ENCODE peak calls at places on chromosomes 5 and 9, in ten cellular contexts. One of them, this sample, is unnamed.
A peak's percentile ranks its signal among the peaks of the same experiment; 100 is the strongest.

GRCh38 chr9:31089822-31090221 is 1294.6 kb upstream of the ACO1 start:
- DNase-seq in cardiac fibroblast: peak; percentile 18
- DNase-seq in epithelial cell of esophagus: peak; percentile 61
- DNase-seq in effector memory CD4-positive, alpha-beta T cell: no peak
- DNase-seq in MM.1S: no peak
- DNase-seq in fibroblast of lung: peak; percentile 39
- DNase-seq in transverse colon: no peak
- DNase-seq in psoas muscle: no peak
- DNase-seq in AG04450: no peak
- DNase-seq in A549: no peak
- DNase-seq in this sample: no peak

GRCh38 chr9:71446499-71447411 is 321.6 kb downstream of the CEMIP2 start:
- DNase-seq in cardiac fibroblast: peak; percentile 57
- DNase-seq in epithelial cell of esophagus: peak; percentile 72
- DNase-seq in effector memory CD4-positive, alpha-beta T cell: no peak
- DNase-seq in MM.1S: peak; percentile 66
- DNase-seq in fibroblast of lung: peak; percentile 51
- DNase-seq in transverse colon: peak; percentile 20
- DNase-seq in psoas muscle: peak; percentile 12
- DNase-seq in AG04450: peak; percentile 8
- DNase-seq in A549: peak; percentile 48
- DNase-seq in this sample: peak; percentile 38

GRCh38 chr5:178249191-178249989 is 16.8 kb upstream of the PHYKPL start:
- DNase-seq in cardiac fibroblast: peak; percentile 70
- DNase-seq in epithelial cell of esophagus: peak; percentile 43
- DNase-seq in effector memory CD4-positive, alpha-beta T cell: no peak
- DNase-seq in MM.1S: no peak
- DNase-seq in fibroblast of lung: peak; percentile 73
- DNase-seq in transverse colon: no peak
- DNase-seq in psoas muscle: no peak
- DNase-seq in AG04450: no peak
- DNase-seq in A549: no peak
- DNase-seq in this sample: peak; percentile 59

GRCh38 chr5:14444988-14445387 is 136.6 kb upstream of the OTULINL start:
- DNase-seq in cardiac fibroblast: peak; percentile 47
- DNase-seq in epithelial cell of esophagus: peak; percentile 48
- DNase-seq in effector memory CD4-positive, alpha-beta T cell: no peak
- DNase-seq in MM.1S: no peak
- DNase-seq in fibroblast of lung: no peak
- DNase-seq in transverse colon: no peak
- DNase-seq in psoas muscle: no peak
- DNase-seq in AG04450: no peak
- DNase-seq in A549: no peak
- DNase-seq in this sample: peak; percentile 84

GRCh38 chr5:36390640-36391039 is 88.9 kb upstream of the RANBP3L start:
- DNase-seq in cardiac fibroblast: no peak
- DNase-seq in epithelial cell of esophagus: no peak
- DNase-seq in effector memory CD4-positive, alpha-beta T cell: no peak
- DNase-seq in MM.1S: no peak
- DNase-seq in fibroblast of lung: no peak
- DNase-seq in transverse colon: no peak
- DNase-seq in psoas muscle: no peak
- DNase-seq in AG04450: no peak
- DNase-seq in A549: no peak
- DNase-seq in this sample: no peak

GRCh38 chr5:115626444-115626823 is 598 bp upstream of the TMED7 start:
- DNase-seq in cardiac fibroblast: peak; percentile 66
- DNase-seq in epithelial cell of esophagus: no peak
- DNase-seq in effector memory CD4-positive, alpha-beta T cell: no peak
- DNase-seq in MM.1S: no peak
- DNase-seq in fibroblast of lung: peak; percentile 64
- DNase-seq in transverse colon: no peak
- DNase-seq in psoas muscle: no peak
- DNase-seq in AG04450: no peak
- DNase-seq in A549: no peak
- DNase-seq in this sample: no peak

GRCh38 chr9:96379461-96379860 is 4.0 kb downstream of the SLC35D2 start:
- DNase-seq in cardiac fibroblast: no peak
- DNase-seq in epithelial cell of esophagus: no peak
- DNase-seq in effector memory CD4-positive, alpha-beta T cell: no peak
- DNase-seq in MM.1S: no peak
- DNase-seq in fibroblast of lung: peak; percentile 11
- DNase-seq in transverse colon: no peak
- DNase-seq in psoas muscle: no peak
- DNase-seq in AG04450: peak; percentile 62
- DNase-seq in A549: no peak
- DNase-seq in this sample: no peak

GRCh38 chr5:60125636-60126035 is 232.1 kb upstream of the PDE4D start:
- DNase-seq in cardiac fibroblast: no peak
- DNase-seq in epithelial cell of esophagus: no peak
- DNase-seq in effector memory CD4-positive, alpha-beta T cell: no peak
- DNase-seq in MM.1S: no peak
- DNase-seq in fibroblast of lung: no peak
- DNase-seq in transverse colon: no peak
- DNase-seq in psoas muscle: no peak
- DNase-seq in AG04450: no peak
- DNase-seq in A549: no peak
- DNase-seq in this sample: no peak

GRCh38 chr5:30121092-30121491 is 1072.4 kb upstream of the CDH6 start:
- DNase-seq in cardiac fibroblast: no peak
- DNase-seq in epithelial cell of esophagus: no peak
- DNase-seq in effector memory CD4-positive, alpha-beta T cell: no peak
- DNase-seq in MM.1S: no peak
- DNase-seq in fibroblast of lung: no peak
- DNase-seq in transverse colon: no peak
- DNase-seq in psoas muscle: no peak
- DNase-seq in AG04450: no peak
- DNase-seq in A549: no peak
- DNase-seq in this sample: no peak

GRCh38 chr9:101707708-101708107 is 30.7 kb downstream of the GRIN3A start:
- DNase-seq in cardiac fibroblast: no peak
- DNase-seq in epithelial cell of esophagus: no peak
- DNase-seq in effector memory CD4-positive, alpha-beta T cell: no peak
- DNase-seq in MM.1S: no peak
- DNase-seq in fibroblast of lung: no peak
- DNase-seq in transverse colon: no peak
- DNase-seq in psoas muscle: no peak
- DNase-seq in AG04450: no peak
- DNase-seq in A549: no peak
- DNase-seq in this sample: no peak

GRCh38 chr9:121958530-121958929 is 134.6 kb downstream of the TTLL11 start:
- DNase-seq in cardiac fibroblast: no peak
- DNase-seq in epithelial cell of esophagus: peak; percentile 61
- DNase-seq in effector memory CD4-positive, alpha-beta T cell: no peak
- DNase-seq in MM.1S: no peak
- DNase-seq in fibroblast of lung: no peak
- DNase-seq in transverse colon: no peak
- DNase-seq in psoas muscle: no peak
- DNase-seq in AG04450: no peak
- DNase-seq in A549: no peak
- DNase-seq in this sample: peak; percentile 73

GRCh38 chr5:99724732-99725131 is 795.9 kb upstream of the CHD1 start:
- DNase-seq in cardiac fibroblast: no peak
- DNase-seq in epithelial cell of esophagus: no peak
- DNase-seq in effector memory CD4-positive, alpha-beta T cell: no peak
- DNase-seq in MM.1S: no peak
- DNase-seq in fibroblast of lung: no peak
- DNase-seq in transverse colon: no peak
- DNase-seq in psoas muscle: no peak
- DNase-seq in AG04450: no peak
- DNase-seq in A549: no peak
- DNase-seq in this sample: no peak

GRCh38 chr5:124355928-124356327 is 390.5 kb downstream of the ZNF608 start:
- DNase-seq in cardiac fibroblast: no peak
- DNase-seq in epithelial cell of esophagus: no peak
- DNase-seq in effector memory CD4-positive, alpha-beta T cell: no peak
- DNase-seq in MM.1S: no peak
- DNase-seq in fibroblast of lung: no peak
- DNase-seq in transverse colon: no peak
- DNase-seq in psoas muscle: no peak
- DNase-seq in AG04450: no peak
- DNase-seq in A549: no peak
- DNase-seq in this sample: no peak

GRCh38 chr9:123867971-123868370 is 62.0 kb downstream of the DENND1A start:
- DNase-seq in cardiac fibroblast: peak; percentile 5
- DNase-seq in epithelial cell of esophagus: no peak
- DNase-seq in effector memory CD4-positive, alpha-beta T cell: no peak
- DNase-seq in MM.1S: no peak
- DNase-seq in fibroblast of lung: no peak
- DNase-seq in transverse colon: no peak
- DNase-seq in psoas muscle: no peak
- DNase-seq in AG04450: no peak
- DNase-seq in A549: no peak
- DNase-seq in this sample: no peak

GRCh38 chr5:159331099-159331973 is 1.0 kb upstream of the IL12B start:
- DNase-seq in cardiac fibroblast: peak; percentile 54
- DNase-seq in epithelial cell of esophagus: peak; percentile 50
- DNase-seq in effector memory CD4-positive, alpha-beta T cell: peak; percentile 68
- DNase-seq in MM.1S: peak; percentile 68
- DNase-seq in fibroblast of lung: peak; percentile 50
- DNase-seq in transverse colon: peak; percentile 77
- DNase-seq in psoas muscle: peak; percentile 66
- DNase-seq in AG04450: no peak
- DNase-seq in A549: peak; percentile 71
- DNase-seq in this sample: peak; percentile 58
- H3K4me3 ChIP-seq in cardiac fibroblast: peak overlapping the region; percentile 49
- H3K4me3 ChIP-seq in epithelial cell of esophagus: peak overlapping the region; percentile 44
- H3K4me3 ChIP-seq in effector memory CD4-positive, alpha-beta T cell: peak overlapping the region; percentile 44
- H3K4me3 ChIP-seq in MM.1S: peak overlapping the region; percentile 82
- H3K4me3 ChIP-seq in fibroblast of lung: peak overlapping the region; percentile 46
- H3K4me3 ChIP-seq in transverse colon: peak overlapping the region; percentile 19
- H3K4me3 ChIP-seq in psoas muscle: peak overlapping the region; percentile 54
- H3K4me3 ChIP-seq in AG04450: peak overlapping the region; percentile 49
- H3K4me3 ChIP-seq in A549: peak overlapping the region; percentile 53
- H3K4me3 ChIP-seq in this sample: peak overlapping the region; percentile 72

GRCh38 chr9:137235424-137236237 is 4.9 kb downstream of the SLC34A3 start:
- DNase-seq in cardiac fibroblast: no peak
- DNase-seq in epithelial cell of esophagus: no peak
- DNase-seq in effector memory CD4-positive, alpha-beta T cell: no peak
- DNase-seq in MM.1S: no peak
- DNase-seq in fibroblast of lung: no peak
- DNase-seq in transverse colon: no peak
- DNase-seq in psoas muscle: no peak
- DNase-seq in AG04450: no peak
- DNase-seq in A549: no peak
- DNase-seq in this sample: no peak

GRCh38 chr9:137234758-137235423 is 4.2 kb downstream of the SLC34A3 start:
- DNase-seq in cardiac fibroblast: no peak
- DNase-seq in epithelial cell of esophagus: no peak
- DNase-seq in effector memory CD4-positive, alpha-beta T cell: no peak
- DNase-seq in MM.1S: no peak
- DNase-seq in fibroblast of lung: no peak
- DNase-seq in transverse colon: no peak
- DNase-seq in psoas muscle: no peak
- DNase-seq in AG04450: no peak
- DNase-seq in A549: no peak
- DNase-seq in this sample: no peak

GRCh38 chr9:137237759-137238726 is 3.0 kb upstream of the TUBB4B start:
- DNase-seq in cardiac fibroblast: no peak
- DNase-seq in epithelial cell of esophagus: no peak
- DNase-seq in effector memory CD4-positive, alpha-beta T cell: no peak
- DNase-seq in MM.1S: no peak
- DNase-seq in fibroblast of lung: no peak
- DNase-seq in transverse colon: peak; percentile 75
- DNase-seq in psoas muscle: no peak
- DNase-seq in AG04450: no peak
- DNase-seq in A549: peak; percentile 42
- DNase-seq in this sample: peak; percentile 46

GRCh38 chr9:137236936-137237421 is 4.1 kb upstream of the TUBB4B start:
- DNase-seq in cardiac fibroblast: no peak
- DNase-seq in epithelial cell of esophagus: no peak
- DNase-seq in effector memory CD4-positive, alpha-beta T cell: no peak
- DNase-seq in MM.1S: no peak
- DNase-seq in fibroblast of lung: no peak
- DNase-seq in transverse colon: no peak
- DNase-seq in psoas muscle: no peak
- DNase-seq in AG04450: no peak
- DNase-seq in A549: no peak
- DNase-seq in this sample: no peak

GRCh38 chr9:137236238-137236935 is 4.7 kb upstream of the TUBB4B start:
- DNase-seq in cardiac fibroblast: peak; percentile 82
- DNase-seq in epithelial cell of esophagus: peak; percentile 82
- DNase-seq in effector memory CD4-positive, alpha-beta T cell: peak; percentile 86
- DNase-seq in MM.1S: peak; percentile 83
- DNase-seq in fibroblast of lung: peak; percentile 62
- DNase-seq in transverse colon: peak; percentile 93
- DNase-seq in psoas muscle: peak; percentile 87
- DNase-seq in AG04450: peak; percentile 33
- DNase-seq in A549: peak; percentile 82
- DNase-seq in this sample: peak; percentile 74
- H3K4me3 ChIP-seq in cardiac fibroblast: no peak overlapping the region
- H3K4me3 ChIP-seq in epithelial cell of esophagus: no peak overlapping the region
- H3K4me3 ChIP-seq in effector memory CD4-positive, alpha-beta T cell: no peak overlapping the region
- H3K4me3 ChIP-seq in MM.1S: no peak overlapping the region
- H3K4me3 ChIP-seq in fibroblast of lung: no peak overlapping the region
- H3K4me3 ChIP-seq in transverse colon: no peak overlapping the region
- H3K4me3 ChIP-seq in psoas muscle: peak overlapping the region; percentile 59
- H3K4me3 ChIP-seq in AG04450: no peak overlapping the region
- H3K4me3 ChIP-seq in A549: no peak overlapping the region
- H3K4me3 ChIP-seq in this sample: no peak overlapping the region

GRCh38 chr5:42843675-42844292 is 32.1 kb upstream of the SELENOP start:
- DNase-seq in cardiac fibroblast: no peak
- DNase-seq in epithelial cell of esophagus: no peak
- DNase-seq in effector memory CD4-positive, alpha-beta T cell: no peak
- DNase-seq in MM.1S: no peak
- DNase-seq in fibroblast of lung: no peak
- DNase-seq in transverse colon: no peak
- DNase-seq in psoas muscle: no peak
- DNase-seq in AG04450: no peak
- DNase-seq in A549: no peak
- DNase-seq in this sample: no peak
- H3K4me3 ChIP-seq in cardiac fibroblast: no peak overlapping the region
- H3K4me3 ChIP-seq in epithelial cell of esophagus: no peak overlapping the region
- H3K4me3 ChIP-seq in effector memory CD4-positive, alpha-beta T cell: no peak overlapping the region
- H3K4me3 ChIP-seq in MM.1S: no peak overlapping the region
- H3K4me3 ChIP-seq in fibroblast of lung: no peak overlapping the region
- H3K4me3 ChIP-seq in transverse colon: no peak overlapping the region
- H3K4me3 ChIP-seq in psoas muscle: no peak overlapping the region
- H3K4me3 ChIP-seq in AG04450: no peak overlapping the region
- H3K4me3 ChIP-seq in A549: no peak overlapping the region
- H3K4me3 ChIP-seq in this sample: no peak overlapping the region

GRCh38 chr5:146446861-146447733 is at the start of gene TCERG1:
- DNase-seq in cardiac fibroblast: peak; percentile 100
- DNase-seq in epithelial cell of esophagus: peak; percentile 100
- DNase-seq in effector memory CD4-positive, alpha-beta T cell: peak; percentile 96
- DNase-seq in MM.1S: peak; percentile 99
- DNase-seq in fibroblast of lung: peak; percentile 100
- DNase-seq in transverse colon: peak; percentile 99
- DNase-seq in psoas muscle: peak; percentile 100
- DNase-seq in AG04450: peak; percentile 100
- DNase-seq in A549: peak; percentile 100
- DNase-seq in this sample: peak; percentile 100

GRCh38 chr5:146448783-146449519 is 1.8 kb downstream of the TCERG1 start:
- DNase-seq in cardiac fibroblast: no peak
- DNase-seq in epithelial cell of esophagus: no peak
- DNase-seq in effector memory CD4-positive, alpha-beta T cell: no peak
- DNase-seq in MM.1S: no peak
- DNase-seq in fibroblast of lung: no peak
- DNase-seq in transverse colon: no peak
- DNase-seq in psoas muscle: no peak
- DNase-seq in AG04450: no peak
- DNase-seq in A549: no peak
- DNase-seq in this sample: no peak

GRCh38 chr5:146447734-146448380 is 724 bp downstream of the TCERG1 start:
- DNase-seq in cardiac fibroblast: peak; percentile 35
- DNase-seq in epithelial cell of esophagus: peak; percentile 76
- DNase-seq in effector memory CD4-positive, alpha-beta T cell: no peak
- DNase-seq in MM.1S: peak; percentile 63
- DNase-seq in fibroblast of lung: peak; percentile 42
- DNase-seq in transverse colon: peak; percentile 45
- DNase-seq in psoas muscle: no peak
- DNase-seq in AG04450: no peak
- DNase-seq in A549: peak; percentile 33
- DNase-seq in this sample: peak; percentile 67

GRCh38 chr5:146451411-146451810 is 4.3 kb downstream of the TCERG1 start:
- DNase-seq in cardiac fibroblast: no peak
- DNase-seq in epithelial cell of esophagus: no peak
- DNase-seq in effector memory CD4-positive, alpha-beta T cell: no peak
- DNase-seq in MM.1S: no peak
- DNase-seq in fibroblast of lung: no peak
- DNase-seq in transverse colon: no peak
- DNase-seq in psoas muscle: no peak
- DNase-seq in AG04450: no peak
- DNase-seq in A549: no peak
- DNase-seq in this sample: no peak
- H3K4me3 ChIP-seq in cardiac fibroblast: no peak overlapping the region
- H3K4me3 ChIP-seq in epithelial cell of esophagus: no peak overlapping the region
- H3K4me3 ChIP-seq in effector memory CD4-positive, alpha-beta T cell: no peak overlapping the region
- H3K4me3 ChIP-seq in MM.1S: no peak overlapping the region
- H3K4me3 ChIP-seq in fibroblast of lung: no peak overlapping the region
- H3K4me3 ChIP-seq in transverse colon: no peak overlapping the region
- H3K4me3 ChIP-seq in psoas muscle: no peak overlapping the region
- H3K4me3 ChIP-seq in AG04450: no peak overlapping the region
- H3K4me3 ChIP-seq in A549: no peak overlapping the region
- H3K4me3 ChIP-seq in this sample: no peak overlapping the region